ENCODE peak calls at places on chromosomes 11 and 22, in four cellular contexts. One of them, this sample, is unnamed.
A peak's percentile ranks its signal among the peaks of the same experiment; 100 is the strongest.

GRCh38 chr11:45461514-45461913 is 175.4 kb upstream of the SYT13 start:
- DNase-seq in ureter: no peak
- DNase-seq in HuH-7: no peak
- DNase-seq in stimulated activated naive CD8-positive, alpha-beta T cell treated with anti-CD3 and anti-CD28 coated beads, Interleukin-15, Interleukin-2, amounts not matched to agents 100 U/mL and 50 U/mL, for 24 hours: no peak
- DNase-seq in this sample: no peak

GRCh38 chr11:44172966-44173365 is 77.5 kb downstream of the EXT2 start:
- DNase-seq in ureter: no peak
- DNase-seq in HuH-7: no peak
- DNase-seq in stimulated activated naive CD8-positive, alpha-beta T cell treated with anti-CD3 and anti-CD28 coated beads, Interleukin-15, Interleukin-2, amounts not matched to agents 100 U/mL and 50 U/mL, for 24 hours: no peak
- DNase-seq in this sample: no peak

GRCh38 chr11:101914349-101914736 is 467 bp upstream of the CEP126 start:
- DNase-seq in ureter: no peak
- DNase-seq in HuH-7: no peak
- DNase-seq in stimulated activated naive CD8-positive, alpha-beta T cell treated with anti-CD3 and anti-CD28 coated beads, Interleukin-15, Interleukin-2, amounts not matched to agents 100 U/mL and 50 U/mL, for 24 hours: no peak
- DNase-seq in this sample: no peak

GRCh38 chr11:74004694-74005615 is 3.9 kb downstream of the UCP3 start:
- DNase-seq in ureter: no peak
- DNase-seq in HuH-7: no peak
- DNase-seq in stimulated activated naive CD8-positive, alpha-beta T cell treated with anti-CD3 and anti-CD28 coated beads, Interleukin-15, Interleukin-2, amounts not matched to agents 100 U/mL and 50 U/mL, for 24 hours: peak; percentile 79
- DNase-seq in this sample: no peak

GRCh38 chr22:37324340-37325023 is 42.2 kb downstream of the CYTH4 start:
- DNase-seq in ureter: no peak
- DNase-seq in HuH-7: no peak
- DNase-seq in stimulated activated naive CD8-positive, alpha-beta T cell treated with anti-CD3 and anti-CD28 coated beads, Interleukin-15, Interleukin-2, amounts not matched to agents 100 U/mL and 50 U/mL, for 24 hours: no peak
- DNase-seq in this sample: no peak

GRCh38 chr11:16843307-16843706 is 104.9 kb downstream of the C11orf58 start:
- DNase-seq in ureter: no peak
- DNase-seq in HuH-7: no peak
- DNase-seq in stimulated activated naive CD8-positive, alpha-beta T cell treated with anti-CD3 and anti-CD28 coated beads, Interleukin-15, Interleukin-2, amounts not matched to agents 100 U/mL and 50 U/mL, for 24 hours: no peak
- DNase-seq in this sample: no peak

GRCh38 chr11:132073787-132074186 is 703.4 kb downstream of the NTM start:
- DNase-seq in ureter: no peak
- DNase-seq in HuH-7: no peak
- DNase-seq in stimulated activated naive CD8-positive, alpha-beta T cell treated with anti-CD3 and anti-CD28 coated beads, Interleukin-15, Interleukin-2, amounts not matched to agents 100 U/mL and 50 U/mL, for 24 hours: no peak
- DNase-seq in this sample: no peak

GRCh38 chr11:95149659-95150294 is 60.1 kb downstream of the ENDOD1 start:
- DNase-seq in ureter: no peak
- DNase-seq in HuH-7: peak; percentile 56
- DNase-seq in stimulated activated naive CD8-positive, alpha-beta T cell treated with anti-CD3 and anti-CD28 coated beads, Interleukin-15, Interleukin-2, amounts not matched to agents 100 U/mL and 50 U/mL, for 24 hours: no peak
- DNase-seq in this sample: no peak

GRCh38 chr11:128424867-128425285 is 162.5 kb downstream of the ETS1 start:
- DNase-seq in ureter: no peak
- DNase-seq in HuH-7: peak; percentile 16
- DNase-seq in stimulated activated naive CD8-positive, alpha-beta T cell treated with anti-CD3 and anti-CD28 coated beads, Interleukin-15, Interleukin-2, amounts not matched to agents 100 U/mL and 50 U/mL, for 24 hours: no peak
- DNase-seq in this sample: peak; percentile 8

GRCh38 chr22:50403701-50404101 is 60.6 kb downstream of the PPP6R2 start:
- DNase-seq in ureter: peak; percentile 56
- DNase-seq in HuH-7: no peak
- DNase-seq in stimulated activated naive CD8-positive, alpha-beta T cell treated with anti-CD3 and anti-CD28 coated beads, Interleukin-15, Interleukin-2, amounts not matched to agents 100 U/mL and 50 U/mL, for 24 hours: no peak
- DNase-seq in this sample: no peak

GRCh38 chr11:37352485-37352884 is 754.4 kb upstream of the RAG2 start:
- DNase-seq in ureter: no peak
- DNase-seq in HuH-7: peak; percentile 2
- DNase-seq in stimulated activated naive CD8-positive, alpha-beta T cell treated with anti-CD3 and anti-CD28 coated beads, Interleukin-15, Interleukin-2, amounts not matched to agents 100 U/mL and 50 U/mL, for 24 hours: no peak
- DNase-seq in this sample: no peak

GRCh38 chr11:27423125-27423524 is 49.5 kb downstream of the LGR4 start:
- DNase-seq in ureter: no peak
- DNase-seq in HuH-7: peak; percentile 57
- DNase-seq in stimulated activated naive CD8-positive, alpha-beta T cell treated with anti-CD3 and anti-CD28 coated beads, Interleukin-15, Interleukin-2, amounts not matched to agents 100 U/mL and 50 U/mL, for 24 hours: no peak
- DNase-seq in this sample: peak; percentile 66

GRCh38 chr11:120793806-120794479 is 230.0 kb upstream of the TBCEL start:
- DNase-seq in ureter: no peak
- DNase-seq in HuH-7: no peak
- DNase-seq in stimulated activated naive CD8-positive, alpha-beta T cell treated with anti-CD3 and anti-CD28 coated beads, Interleukin-15, Interleukin-2, amounts not matched to agents 100 U/mL and 50 U/mL, for 24 hours: no peak
- DNase-seq in this sample: no peak

This sample was measured in A549.